ENCODE peak calls at places on chromosome 19, in six cellular contexts. Z is H9; V is stimulated activated CD4-positive, alpha-beta T cell treated with anti-CD3 and anti-CD28 coated beads, Interleukin-1b, Interleukin-23, amount 100 ng/mL, for 24 hours; J is BJ; I is progenitor cell of endocrine pancreas; E is A549. S is an unnamed sample.

GRCh38 chr19:39014037-39014436 is 18.3 kb downstream of the FBXO27 start:
- DNase-seq in V (no peak), E (no peak), Z (no peak), I (no peak), J (no peak), S (no peak)

GRCh38 chr19:8654591-8655339 is 24.3 kb downstream of the NFILZ start:
- DNase-seq in J (no peak), E (peak), V (peak), I (peak), Z (peak), S (no peak)

GRCh38 chr19:35357867-35358573 is at the start of gene FFAR3:
- DNase-seq in J (no peak), Z (no peak), E (no peak), V (no peak), I (no peak), S (no peak)

GRCh38 chr19:11382898-11383705 is 1.0 kb downstream of the EPOR start:
- DNase-seq in J (no peak), E (peak), I (peak), Z (peak), V (no peak), S (no peak)

GRCh38 chr19:35911790-35912189 is 3.7 kb upstream of the TYROBP start:
- DNase-seq in J (no peak), V (no peak), I (no peak), E (no peak), Z (no peak), S (no peak)

GRCh38 chr19:51491586-51491985 is 10.0 kb downstream of the SIGLEC12 start:
- DNase-seq in V (no peak), J (no peak), E (no peak), Z (no peak), I (no peak), S (no peak)

GRCh38 chr19:48633148-48634035 is 3.8 kb downstream of the DBP start:
- DNase-seq in Z (no peak), J (no peak), E (no peak), I (no peak), V (no peak), S (no peak)

GRCh38 chr19:49020931-49021895 is 2.9 kb downstream of the CGB3 start:
- DNase-seq in I (no peak), Z (no peak), E (no peak), V (no peak), J (no peak), S (no peak)

GRCh38 chr19:35116085-35116801 is 620 bp downstream of the FXYD3 start:
- DNase-seq in E (no peak), I (no peak), Z (no peak), V (no peak), J (no peak), S (no peak)

GRCh38 chr19:46951236-46951986 is 68.2 kb upstream of the NPAS1 start:
- DNase-seq in E (peak), Z (no peak), I (no peak), J (no peak), V (no peak), S (no peak)

GRCh38 chr19:38703509-38703908 is 40.8 kb downstream of the CAPN12 start:
- DNase-seq in J (no peak), Z (no peak), I (no peak), V (no peak), E (no peak), S (no peak)

GRCh38 chr19:21134934-21135366 is 6.9 kb upstream of the ZNF431 start:
- DNase-seq in I (no peak), V (no peak), J (no peak), Z (no peak), E (no peak), S (no peak)

S was measured in omental fat pad.